ENCODE peak calls at places on chromosome 16, in nine cellular contexts. H is T-helper 22 cell; O is stimulated activated CD4-positive, alpha-beta T cell treated with anti-CD3 and anti-CD28 coated beads, Interleukin-4, amount 100 ng/mL, for 1 hour; Z is fibroblast of the aortic adventitia; V is foreskin fibroblast; D is CD8-positive, alpha-beta T cell; E is NCI-H510A treated with DMSO at 0.1 percent for 48 hours; Q is naive thymus-derived CD8-positive, alpha-beta T cell; S is T-cell. U is an unnamed sample.

GRCh38 chr16:88376835-88377726 is 5.7 kb upstream of the ZNF469 start:
- DNase-seq in E (no peak), H (no peak), V (peak), S (no peak), O (no peak), Z (peak), D (no peak), Q (no peak), U (no peak)

GRCh38 chr16:57297856-57298255 is 13.4 kb upstream of the PLLP start:
- DNase-seq in Q (peak), O (peak), E (no peak), V (no peak), D (peak), H (peak), S (peak), Z (no peak), U (peak)

GRCh38 chr16:8885674-8886592 is 3.8 kb downstream of the LITAFD start:
- DNase-seq in O (no peak), E (no peak), D (no peak), Z (peak), S (no peak), V (peak), H (no peak), Q (no peak), U (no peak)

GRCh38 chr16:87823146-87823929 is 46.0 kb downstream of the SLC7A5 start:
- DNase-seq in O (no peak), S (no peak), Z (no peak), Q (no peak), D (no peak), H (no peak), E (no peak), V (no peak), U (no peak)

GRCh38 chr16:89052824-89053724 is 40.6 kb upstream of the ACSF3 start:
- DNase-seq in D (no peak), S (no peak), Z (peak), O (no peak), Q (no peak), H (no peak), V (no peak), E (peak), U (no peak)

GRCh38 chr16:87246269-87247065 is 70.7 kb downstream of the C16orf95 start:
- DNase-seq in O (no peak), Q (no peak), E (no peak), H (no peak), V (no peak), Z (no peak), S (no peak), D (no peak), U (no peak)

GRCh38 chr16:16062023-16062932 is 112.9 kb downstream of the ABCC1 start:
- DNase-seq in E (no peak), H (no peak), S (no peak), O (no peak), D (no peak), Q (no peak), Z (no peak), V (peak), U (no peak)

GRCh38 chr16:10182186-10182683 is at the start of gene GRIN2A:
- DNase-seq in S (no peak), Z (no peak), E (no peak), O (no peak), H (no peak), Q (no peak), D (no peak), V (no peak), U (no peak)

GRCh38 chr16:64362193-64362592 is 759.7 kb downstream of the CDH11 start:
- DNase-seq in V (peak), E (no peak), Z (peak), D (no peak), O (no peak), H (no peak), S (no peak), Q (no peak), U (no peak)

U was measured in T follicular helper cell.